ENCODE peak calls at places on chromosomes 11 and 22, in eight cellular contexts. One of them, this sample, is unnamed.

GRCh38 chr11:75475767-75476650 is 43.0 kb upstream of the KLHL35 start:
- DNase-seq in A549: no peak
- DNase-seq in heart left ventricle: peak
- DNase-seq in brain microvascular endothelial cell: peak
- DNase-seq in NCI-H1436 treated with DMSO at 0.1 percent for 48 hours: no peak
- DNase-seq in adrenal gland: peak
- DNase-seq in activated T-cell treated with anti-CD3 and anti-CD28 coated beads for 24 hours: no peak
- DNase-seq in CD4-positive, CD25-positive, alpha-beta regulatory T cell: no peak
- DNase-seq in this sample: no peak

GRCh38 chr11:62139526-62140301 is 15.9 kb downstream of the INCENP start:
- DNase-seq in NCI-H1436 treated with DMSO at 0.1 percent for 48 hours: no peak
- DNase-seq in adrenal gland: no peak
- DNase-seq in A549: no peak
- DNase-seq in CD4-positive, CD25-positive, alpha-beta regulatory T cell: no peak
- DNase-seq in activated T-cell treated with anti-CD3 and anti-CD28 coated beads for 24 hours: no peak
- DNase-seq in heart left ventricle: no peak
- DNase-seq in brain microvascular endothelial cell: no peak
- DNase-seq in this sample: no peak

GRCh38 chr11:127110542-127110941 is 110.0 kb upstream of the KIRREL3 start:
- DNase-seq in CD4-positive, CD25-positive, alpha-beta regulatory T cell: no peak
- DNase-seq in heart left ventricle: no peak
- DNase-seq in activated T-cell treated with anti-CD3 and anti-CD28 coated beads for 24 hours: no peak
- DNase-seq in adrenal gland: no peak
- DNase-seq in A549: no peak
- DNase-seq in brain microvascular endothelial cell: no peak
- DNase-seq in NCI-H1436 treated with DMSO at 0.1 percent for 48 hours: no peak
- DNase-seq in this sample: no peak

GRCh38 chr22:31085493-31085824 is 4.3 kb downstream of the SMTN start:
- DNase-seq in CD4-positive, CD25-positive, alpha-beta regulatory T cell: no peak
- DNase-seq in activated T-cell treated with anti-CD3 and anti-CD28 coated beads for 24 hours: no peak
- DNase-seq in brain microvascular endothelial cell: no peak
- DNase-seq in heart left ventricle: peak
- DNase-seq in A549: no peak
- DNase-seq in NCI-H1436 treated with DMSO at 0.1 percent for 48 hours: no peak
- DNase-seq in adrenal gland: no peak
- DNase-seq in this sample: no peak

GRCh38 chr11:62324738-62325556 is 12.3 kb upstream of the ASRGL1 start:
- DNase-seq in heart left ventricle: no peak
- DNase-seq in adrenal gland: peak
- DNase-seq in NCI-H1436 treated with DMSO at 0.1 percent for 48 hours: no peak
- DNase-seq in CD4-positive, CD25-positive, alpha-beta regulatory T cell: peak
- DNase-seq in activated T-cell treated with anti-CD3 and anti-CD28 coated beads for 24 hours: peak
- DNase-seq in A549: peak
- DNase-seq in brain microvascular endothelial cell: peak
- DNase-seq in this sample: peak

GRCh38 chr22:46737105-46737975 is 712 bp downstream of the CERK start:
- DNase-seq in heart left ventricle: no peak
- DNase-seq in adrenal gland: peak
- DNase-seq in brain microvascular endothelial cell: no peak
- DNase-seq in activated T-cell treated with anti-CD3 and anti-CD28 coated beads for 24 hours: peak
- DNase-seq in CD4-positive, CD25-positive, alpha-beta regulatory T cell: peak
- DNase-seq in NCI-H1436 treated with DMSO at 0.1 percent for 48 hours: no peak
- DNase-seq in A549: no peak
- DNase-seq in this sample: no peak

GRCh38 chr11:34508514-34508913 is 5.1 kb downstream of the ELF5 start:
- DNase-seq in adrenal gland: no peak
- DNase-seq in A549: no peak
- DNase-seq in NCI-H1436 treated with DMSO at 0.1 percent for 48 hours: no peak
- DNase-seq in activated T-cell treated with anti-CD3 and anti-CD28 coated beads for 24 hours: no peak
- DNase-seq in CD4-positive, CD25-positive, alpha-beta regulatory T cell: no peak
- DNase-seq in brain microvascular endothelial cell: no peak
- DNase-seq in heart left ventricle: no peak
- DNase-seq in this sample: no peak

GRCh38 chr11:117010808-117011540 is 87.3 kb downstream of the SIK3 start:
- DNase-seq in heart left ventricle: no peak
- DNase-seq in CD4-positive, CD25-positive, alpha-beta regulatory T cell: no peak
- DNase-seq in activated T-cell treated with anti-CD3 and anti-CD28 coated beads for 24 hours: no peak
- DNase-seq in adrenal gland: no peak
- DNase-seq in A549: peak
- DNase-seq in brain microvascular endothelial cell: peak
- DNase-seq in NCI-H1436 treated with DMSO at 0.1 percent for 48 hours: no peak
- DNase-seq in this sample: no peak

GRCh38 chr22:39226353-39226752 is 18.4 kb downstream of the PDGFB start:
- DNase-seq in A549: no peak
- DNase-seq in brain microvascular endothelial cell: no peak
- DNase-seq in activated T-cell treated with anti-CD3 and anti-CD28 coated beads for 24 hours: no peak
- DNase-seq in CD4-positive, CD25-positive, alpha-beta regulatory T cell: no peak
- DNase-seq in adrenal gland: no peak
- DNase-seq in heart left ventricle: no peak
- DNase-seq in NCI-H1436 treated with DMSO at 0.1 percent for 48 hours: no peak
- DNase-seq in this sample: no peak

GRCh38 chr22:43848366-43849171 is 13.7 kb downstream of the SULT4A1 start:
- DNase-seq in brain microvascular endothelial cell: no peak
- DNase-seq in NCI-H1436 treated with DMSO at 0.1 percent for 48 hours: no peak
- DNase-seq in CD4-positive, CD25-positive, alpha-beta regulatory T cell: no peak
- DNase-seq in heart left ventricle: no peak
- DNase-seq in activated T-cell treated with anti-CD3 and anti-CD28 coated beads for 24 hours: no peak
- DNase-seq in adrenal gland: no peak
- DNase-seq in A549: peak
- DNase-seq in this sample: no peak

GRCh38 chr11:72951193-72951592 is 137.0 kb downstream of the ATG16L2 start:
- DNase-seq in A549: peak
- DNase-seq in CD4-positive, CD25-positive, alpha-beta regulatory T cell: no peak
- DNase-seq in adrenal gland: no peak
- DNase-seq in brain microvascular endothelial cell: no peak
- DNase-seq in activated T-cell treated with anti-CD3 and anti-CD28 coated beads for 24 hours: no peak
- DNase-seq in heart left ventricle: no peak
- DNase-seq in NCI-H1436 treated with DMSO at 0.1 percent for 48 hours: no peak
- DNase-seq in this sample: no peak

GRCh38 chr11:26993965-26994446 is at the start of gene FIBIN:
- DNase-seq in A549: no peak
- DNase-seq in brain microvascular endothelial cell: peak
- DNase-seq in adrenal gland: no peak
- DNase-seq in heart left ventricle: peak
- DNase-seq in activated T-cell treated with anti-CD3 and anti-CD28 coated beads for 24 hours: no peak
- DNase-seq in CD4-positive, CD25-positive, alpha-beta regulatory T cell: no peak
- DNase-seq in NCI-H1436 treated with DMSO at 0.1 percent for 48 hours: no peak
- DNase-seq in this sample: no peak

GRCh38 chr11:77170107-77170506 is 42.1 kb downstream of the MYO7A start:
- DNase-seq in activated T-cell treated with anti-CD3 and anti-CD28 coated beads for 24 hours: no peak
- DNase-seq in A549: no peak
- DNase-seq in heart left ventricle: no peak
- DNase-seq in adrenal gland: no peak
- DNase-seq in brain microvascular endothelial cell: no peak
- DNase-seq in CD4-positive, CD25-positive, alpha-beta regulatory T cell: no peak
- DNase-seq in NCI-H1436 treated with DMSO at 0.1 percent for 48 hours: no peak
- DNase-seq in this sample: no peak

GRCh38 chr11:2377511-2378443 is 667 bp downstream of the CD81 start:
- DNase-seq in adrenal gland: peak
- DNase-seq in brain microvascular endothelial cell: no peak
- DNase-seq in heart left ventricle: no peak
- DNase-seq in A549: peak
- DNase-seq in activated T-cell treated with anti-CD3 and anti-CD28 coated beads for 24 hours: peak
- DNase-seq in NCI-H1436 treated with DMSO at 0.1 percent for 48 hours: no peak
- DNase-seq in CD4-positive, CD25-positive, alpha-beta regulatory T cell: peak
- DNase-seq in this sample: no peak

GRCh38 chr11:63805844-63806415 is 7.3 kb upstream of the SPINDOC start:
- DNase-seq in A549: no peak
- DNase-seq in brain microvascular endothelial cell: peak
- DNase-seq in NCI-H1436 treated with DMSO at 0.1 percent for 48 hours: no peak
- DNase-seq in CD4-positive, CD25-positive, alpha-beta regulatory T cell: no peak
- DNase-seq in adrenal gland: peak
- DNase-seq in heart left ventricle: no peak
- DNase-seq in activated T-cell treated with anti-CD3 and anti-CD28 coated beads for 24 hours: no peak
- DNase-seq in this sample: no peak

This sample was measured in stimulated activated CD4-positive, alpha-beta T cell treated with anti-CD3 and anti-CD28 coated beads, TNF-alpha, amount 100 ng/mL, for 48 hours.